ENCODE peak calls at places on chromosomes 2 and 18, in six cellular contexts. J, K, U, O, L and W are unnamed samples.

GRCh38 chr2:157593411-157593810 is 35.3 kb downstream of the ACVR1C start:
- DNase-seq in U (no peak), J (no peak), K (no peak), O (no peak), L (no peak), W (no peak)

GRCh38 chr18:34809697-34810096 is 99.6 kb downstream of the DTNA start:
- DNase-seq in O (no peak), J (peak; percentile 86), K (peak; percentile 63), U (no peak), L (peak; percentile 67), W (no peak)

GRCh38 chr2:179946810-179947485 is 60.1 kb downstream of the CWC22 start:
- DNase-seq in K (no peak), O (no peak), L (no peak), J (no peak), U (no peak), W (no peak)

GRCh38 chr2:188607501-188607900 is 315.8 kb downstream of the GULP1 start:
- DNase-seq in L (peak; percentile 28), K (peak; percentile 34), U (no peak), O (no peak), J (no peak), W (no peak)

GRCh38 chr18:57352271-57352701 is at the start of gene ST8SIA3:
- DNase-seq in U (no peak), K (no peak), J (no peak), L (no peak), O (no peak), W (no peak)

GRCh38 chr2:171703574-171704347 is 16.5 kb downstream of the DYNC1I2 start:
- DNase-seq in L (peak; percentile 68), U (no peak), O (no peak), J (peak; percentile 31), K (peak; percentile 59), W (peak; percentile 28)

GRCh38 chr2:16656784-16657391 is 8.7 kb downstream of the CYRIA start:
- DNase-seq in O (no peak), L (no peak), U (no peak), J (no peak), K (no peak), W (no peak)

GRCh38 chr2:43553341-43553855 is 42.4 kb downstream of the THADA start:
- DNase-seq in L (no peak), J (peak; percentile 40), U (no peak), K (no peak), O (no peak), W (no peak)

GRCh38 chr18:36327352-36328316 is 30.1 kb downstream of the FHOD3 start:
- DNase-seq in O (no peak), J (no peak), U (no peak), L (no peak), K (no peak), W (no peak)

GRCh38 chr18:36328916-36329315 is 31.4 kb downstream of the FHOD3 start:
- DNase-seq in K (no peak), L (no peak), J (no peak), O (no peak), U (no peak), W (no peak)

GRCh38 chr18:36328385-36328858 is 30.9 kb downstream of the FHOD3 start:
- DNase-seq in L (no peak), J (no peak), U (no peak), K (no peak), O (no peak), W (no peak)

GRCh38 chr18:36325846-36326245 is 28.3 kb downstream of the FHOD3 start:
- DNase-seq in U (no peak), K (no peak), O (no peak), J (no peak), L (no peak), W (no peak)

DNA sequence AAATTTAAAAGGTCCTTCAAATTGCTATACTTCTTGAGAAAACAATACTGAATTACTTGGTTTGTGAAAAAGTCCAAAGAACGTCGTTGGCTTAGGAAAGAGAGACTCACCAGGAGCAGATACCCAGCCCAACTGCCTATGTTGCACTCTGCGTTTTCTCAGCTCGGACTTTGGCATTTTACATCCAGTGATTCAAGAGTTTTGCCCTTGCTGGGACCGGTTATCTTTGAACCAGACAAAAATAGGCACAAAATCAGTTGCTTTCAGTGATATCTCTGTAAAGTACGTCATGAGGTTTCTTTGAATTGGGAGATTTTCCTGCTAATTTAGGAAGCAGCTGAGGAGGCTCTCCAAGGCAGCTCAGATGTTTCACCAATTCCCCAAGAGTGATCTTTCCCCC is 29.3 kb downstream of the FHOD3 start:
- DNase-seq in J (no peak), K (no peak), U (no peak), L (no peak), O (no peak), W (no peak)
- H3K4me3 ChIP-seq in J (no peak overlapping the region), K (no peak overlapping the region), U (no peak overlapping the region), L (no peak overlapping the region), O (no peak overlapping the region), W (no peak overlapping the region)

GRCh38 chr2:161139098-161139987 is 20.9 kb upstream of the TANK start:
- DNase-seq in K (peak; percentile 64), J (no peak), O (no peak), L (peak; percentile 69), U (no peak), W (no peak)

GRCh38 chr2:161136194-161136593 is 24.0 kb upstream of the TANK start:
- DNase-seq in U (no peak), O (no peak), J (no peak), K (no peak), L (peak; percentile 20), W (no peak)

GRCh38 chr2:161141033-161141432 is 19.2 kb upstream of the TANK start:
- DNase-seq in L (no peak), J (no peak), U (no peak), O (no peak), K (no peak), W (no peak)

GRCh38 chr2:161136696-161137324 is 23.4 kb upstream of the TANK start:
- DNase-seq in J (no peak), O (no peak), U (peak; percentile 28), L (peak; percentile 75), K (no peak), W (no peak)

DNA sequence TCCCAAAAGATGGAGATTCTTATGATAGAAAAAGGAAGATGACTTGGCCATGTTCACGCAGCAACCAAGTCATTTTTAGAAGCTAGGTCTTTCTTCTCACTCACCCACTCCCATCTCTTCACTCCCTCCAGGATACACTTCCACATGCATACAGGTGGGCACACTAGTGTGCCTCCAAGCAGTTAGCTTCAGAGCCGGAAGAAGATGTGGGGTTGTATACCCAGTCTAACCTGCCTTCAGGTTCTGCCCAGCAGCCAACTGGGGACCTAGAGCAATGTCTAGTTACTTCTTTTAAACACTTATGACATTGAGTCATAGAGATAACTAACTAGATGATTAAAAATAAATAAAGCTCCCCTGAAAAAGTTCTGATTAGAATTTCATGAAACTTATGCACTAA is 21.8 kb upstream of the TANK start:
- DNase-seq in L (no peak), J (no peak), O (no peak), K (no peak), U (no peak), W (no peak)
- H3K4me3 ChIP-seq in L (no peak overlapping the region), J (no peak overlapping the region), O (peak overlapping the region; percentile 40), K (no peak overlapping the region), U (no peak overlapping the region), W (no peak overlapping the region)

GRCh38 chr2:153477641-153478288 is 797 bp downstream of the RPRM start:
- DNase-seq in L (no peak), J (peak; percentile 81), U (no peak), K (no peak), O (no peak), W (no peak)

GRCh38 chr2:153477096-153477555 is 1.4 kb downstream of the RPRM start:
- DNase-seq in O (no peak), K (no peak), U (no peak), J (peak; percentile 76), L (no peak), W (no peak)

GRCh38 chr2:153476491-153477095 is 2.0 kb downstream of the RPRM start:
- DNase-seq in U (no peak), L (no peak), O (no peak), J (peak; percentile 57), K (no peak), W (no peak)

GRCh38 chr2:153479527-153479926 is 965 bp upstream of the RPRM start:
- DNase-seq in L (no peak), K (no peak), U (no peak), J (no peak), O (no peak), W (no peak)

DNA sequence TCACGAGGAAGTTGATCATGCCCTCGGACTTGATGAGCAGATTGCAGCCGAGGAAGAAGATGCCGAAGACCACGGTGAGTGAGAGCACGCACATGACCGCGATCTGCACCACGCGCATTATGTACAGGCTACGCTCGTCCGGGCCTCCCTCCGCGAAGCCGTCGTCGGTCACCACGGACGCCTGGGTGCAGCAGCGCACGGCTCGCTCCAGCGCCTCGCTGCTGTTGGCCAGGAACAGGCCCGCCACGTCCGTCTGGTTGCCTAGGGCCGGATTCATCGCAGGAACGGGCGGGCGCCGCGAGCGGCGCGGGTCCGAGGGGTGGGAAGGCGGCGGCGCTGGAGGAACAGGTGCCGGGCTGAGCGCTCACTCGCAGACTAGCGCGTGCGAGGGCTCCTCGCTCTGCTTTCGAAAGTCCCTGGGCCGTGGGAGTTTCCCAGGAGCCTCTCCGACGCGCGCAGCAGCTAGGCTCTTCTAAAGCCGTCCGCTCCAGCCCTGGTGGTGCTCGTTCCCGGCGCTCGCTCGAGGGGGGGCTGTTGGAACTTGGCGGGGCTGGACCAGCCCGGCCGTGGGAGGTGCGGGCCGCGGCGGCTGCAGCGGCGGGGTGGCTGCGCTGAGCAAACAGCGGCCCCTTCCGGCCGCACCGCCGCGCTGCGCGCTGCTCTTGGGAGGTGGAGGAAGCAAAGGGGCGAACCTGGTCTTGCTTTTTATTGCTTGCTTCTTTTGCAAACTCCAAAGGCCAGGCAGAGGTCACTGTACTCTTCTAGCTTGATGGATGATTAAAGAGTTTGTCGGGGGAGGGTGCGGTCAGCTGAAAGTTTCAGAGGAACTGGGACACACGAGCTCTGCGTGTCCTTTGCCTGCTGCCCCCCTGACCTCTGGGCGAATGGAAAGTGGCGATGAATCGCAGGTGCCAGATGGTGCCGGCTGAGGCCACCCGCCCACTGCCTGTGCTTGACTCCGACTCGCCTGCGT is at the start of gene RPRM:
- DNase-seq in O (peak; percentile 90), K (peak; percentile 39), U (peak; percentile 45), J (peak; percentile 94), L (peak; percentile 46), W (peak; percentile 28)
- H3K4me3 ChIP-seq in O (peak within 1 kb of the TSS; percentile 48), K (peak within 1 kb of the TSS; percentile 26), U (peak within 1 kb of the TSS; percentile 40), J (peak within 1 kb of the TSS; percentile 58), L (peak within 1 kb of the TSS; percentile 44), W (peak within 1 kb of the TSS; percentile 42)

GRCh38 chr2:127083819-127084503 is 23.0 kb downstream of the BIN1 start:
- DNase-seq in U (no peak), K (peak; percentile 99), J (no peak), O (no peak), L (peak; percentile 93), W (peak; percentile 92)

GRCh38 chr2:127080226-127080940 is 26.6 kb downstream of the BIN1 start:
- DNase-seq in K (no peak), O (peak; percentile 91), L (no peak), J (peak; percentile 65), U (peak; percentile 21), W (no peak)

GRCh38 chr2:127080941-127081769 is 25.8 kb downstream of the BIN1 start:
- DNase-seq in L (no peak), K (peak; percentile 68), J (no peak), O (peak; percentile 94), U (peak; percentile 30), W (no peak)

GRCh38 chr2:127082974-127083373 is 24.0 kb downstream of the BIN1 start:
- DNase-seq in K (peak; percentile 82), J (no peak), L (peak; percentile 44), O (no peak), U (no peak), W (no peak)

DNA sequence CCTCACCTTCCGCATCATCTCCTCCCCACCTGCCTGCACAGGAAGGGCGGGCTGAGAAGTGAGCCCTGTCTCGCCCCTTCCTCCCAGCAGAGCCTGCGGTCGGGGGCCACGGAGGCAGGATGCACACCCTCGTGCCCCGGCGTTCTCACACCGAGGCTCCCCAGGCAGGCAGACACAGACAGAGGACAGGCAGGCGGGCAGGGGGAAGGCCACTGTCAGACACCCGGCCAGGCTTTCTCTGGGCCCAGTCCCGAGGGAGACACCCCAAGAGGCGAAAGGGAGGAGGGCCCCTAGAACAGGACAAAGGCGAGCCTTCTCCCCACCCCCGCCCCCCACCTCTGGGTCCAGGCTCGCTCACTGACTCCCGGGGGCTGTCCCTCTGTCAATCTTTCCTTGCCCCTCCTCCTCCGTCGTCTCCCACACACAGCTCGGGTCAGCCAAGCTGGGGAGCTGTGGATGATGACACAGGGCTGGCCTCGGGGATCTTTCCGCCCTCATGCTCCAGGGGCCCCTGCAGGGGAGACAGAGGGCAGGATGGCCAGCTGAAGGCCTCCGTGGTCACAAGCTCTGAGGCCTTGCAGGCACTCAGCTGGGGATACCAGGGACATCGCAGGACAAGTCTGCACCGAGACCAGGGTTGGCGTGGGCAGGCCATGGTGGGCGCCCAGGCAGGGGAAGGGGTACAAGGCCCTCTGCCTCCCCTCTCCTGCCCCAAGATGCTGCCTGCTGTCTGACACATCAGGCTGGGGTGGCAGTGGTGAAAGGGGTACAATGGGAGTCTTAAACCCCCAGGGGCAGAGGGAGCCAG is 24.9 kb downstream of the BIN1 start:
- DNase-seq in J (no peak), L (no peak), K (peak; percentile 53), U (peak; percentile 71), O (peak; percentile 97), W (no peak)
- H3K4me3 ChIP-seq in J (no peak overlapping the region), L (no peak overlapping the region), K (no peak overlapping the region), U (peak overlapping the region; percentile 94), O (peak overlapping the region; percentile 41), W (no peak overlapping the region)